ENCODE peak calls at places on chromosomes 5 and 9, in seven cellular contexts. R is A549, S is K562, X is sigmoid colon, O is GM12878, Q is tibial nerve, T is H1. N is an unnamed sample.

GRCh38 chr5:175385691-175386360 is 58.2 kb downstream of the DRD1 start:
- DNase-seq in T (no peak), S (no peak), R (no peak), X (no peak), Q (no peak), O (no peak), N (no peak)

GRCh38 chr5:148915224-148915803 is 88.9 kb downstream of the ADRB2 start:
- DNase-seq in T (no peak), R (no peak), O (no peak), S (peak; percentile 8), Q (no peak), X (no peak), N (no peak)

GRCh38 chr9:110936719-110937452 is 101.4 kb downstream of the LPAR1 start:
- DNase-seq in X (no peak), T (no peak), O (no peak), R (no peak), Q (no peak), S (no peak), N (no peak)

GRCh38 chr5:76724871-76725270 is 8.9 kb downstream of the F2R start:
- DNase-seq in S (no peak), X (no peak), R (peak; percentile 35), T (no peak), Q (no peak), O (no peak), N (no peak)

GRCh38 chr5:68409259-68409658 is 193.7 kb downstream of the PIK3R1 start:
- DNase-seq in Q (no peak), X (no peak), R (no peak), S (no peak), T (no peak), O (no peak), N (no peak)

GRCh38 chr5:32223972-32224608 is 50.0 kb upstream of the GOLPH3 start:
- DNase-seq in S (no peak), X (no peak), R (peak; percentile 65), O (no peak), T (peak; percentile 56), Q (no peak), N (no peak)

GRCh38 chr5:127647361-127647958 is 1.4 kb upstream of the CTXN3 start:
- DNase-seq in X (peak; percentile 67), S (no peak), O (no peak), Q (no peak), T (no peak), R (no peak), N (no peak)

GRCh38 chr5:151772868-151773561 is 1.3 kb downstream of the G3BP1 start:
- DNase-seq in X (no peak), T (no peak), O (no peak), S (no peak), R (no peak), Q (no peak), N (no peak)

GRCh38 chr9:136546697-136547481 is 1.0 kb upstream of the NOTCH1 start:
- DNase-seq in S (no peak), T (no peak), X (peak; percentile 97), R (no peak), Q (no peak), O (no peak), N (peak; percentile 76)

GRCh38 chr9:137723396-137724113 is 104.8 kb downstream of the EHMT1 start:
- DNase-seq in T (no peak), X (no peak), O (no peak), R (no peak), S (no peak), Q (no peak), N (no peak)

GRCh38 chr9:15513335-15513734 is 2.6 kb upstream of the PSIP1 start:
- DNase-seq in T (peak; percentile 36), R (peak; percentile 21), O (no peak), Q (no peak), X (no peak), S (peak; percentile 19), N (no peak)

GRCh38 chr5:55580042-55580441 is 45.3 kb upstream of the PLPP1 start:
- DNase-seq in R (no peak), O (no peak), X (no peak), S (no peak), Q (no peak), T (no peak), N (no peak)

GRCh38 chr9:78963911-78964310 is 607.9 kb upstream of the TLE4 start:
- DNase-seq in T (no peak), Q (no peak), S (no peak), O (no peak), R (no peak), X (no peak), N (no peak)

GRCh38 chr9:78962186-78962585 is 609.6 kb upstream of the TLE4 start:
- DNase-seq in S (no peak), O (no peak), R (no peak), T (no peak), Q (no peak), X (no peak), N (no peak)

GRCh38 chr9:78954286-78954685 is 617.5 kb upstream of the TLE4 start:
- DNase-seq in O (no peak), S (no peak), X (no peak), Q (no peak), R (no peak), T (no peak), N (no peak)

DNA sequence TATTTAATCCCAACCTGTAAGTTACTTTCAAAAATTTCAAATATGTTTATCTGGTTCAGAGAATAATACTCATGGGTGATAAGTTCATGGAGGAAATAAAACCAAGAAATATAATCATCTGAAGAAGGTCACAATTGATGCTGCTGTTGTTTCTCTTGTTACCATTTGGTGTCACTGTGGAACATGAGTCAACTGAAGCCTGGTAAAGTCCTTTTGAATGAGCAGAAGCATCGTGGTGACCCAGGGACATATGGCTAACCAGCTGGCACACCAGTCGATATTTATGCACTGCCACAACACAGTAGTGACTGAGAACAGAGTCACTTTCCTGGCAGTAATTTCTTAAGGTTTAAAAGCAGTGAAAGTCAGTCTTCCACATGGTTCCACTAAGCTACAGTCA is 612.9 kb upstream of the TLE4 start:
- DNase-seq in O (no peak), Q (no peak), X (no peak), T (no peak), R (no peak), S (no peak), N (no peak)
- TF ChIP-seq CTCF in O (peak; percentile 7), Q (no peak), X (no peak), T (peak; percentile 67), R (no peak), S (no peak), N (no peak)

GRCh38 chr5:14090755-14091154 is 52.4 kb upstream of the TRIO start:
- DNase-seq in O (no peak), T (no peak), S (no peak), X (no peak), R (no peak), Q (no peak), N (no peak)

GRCh38 chr5:14090290-14090689 is 52.9 kb upstream of the TRIO start:
- DNase-seq in R (no peak), Q (no peak), O (no peak), T (no peak), X (no peak), S (no peak), N (no peak)

GRCh38 chr5:14086261-14086660 is 56.9 kb upstream of the TRIO start:
- DNase-seq in O (no peak), X (no peak), Q (no peak), T (no peak), S (no peak), R (no peak), N (no peak)

DNA sequence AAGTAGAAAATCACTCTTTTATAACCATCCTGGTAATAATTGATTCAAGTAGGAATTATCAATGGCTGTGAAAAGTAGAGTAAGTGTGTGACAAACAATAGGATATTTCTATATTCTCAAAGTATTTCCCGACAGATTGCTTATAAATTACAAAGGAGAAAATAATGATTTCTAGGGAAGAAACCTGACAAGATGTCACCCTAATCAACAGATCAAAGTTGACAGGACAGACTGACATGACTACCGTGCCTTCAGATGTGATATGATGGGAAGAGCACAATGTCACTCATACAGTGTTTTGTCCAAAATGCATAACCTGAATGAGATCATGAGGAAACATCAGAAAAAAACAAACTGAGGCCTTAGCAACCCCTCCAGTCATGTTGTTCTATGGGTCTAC is 53.9 kb upstream of the TRIO start:
- DNase-seq in Q (no peak), T (no peak), R (no peak), X (no peak), O (no peak), S (no peak), N (no peak)
- TF ChIP-seq EP300 in Q (no peak), T (no peak), R (no peak), X (no peak), O (no peak), S (no peak), N (no peak)

DNA sequence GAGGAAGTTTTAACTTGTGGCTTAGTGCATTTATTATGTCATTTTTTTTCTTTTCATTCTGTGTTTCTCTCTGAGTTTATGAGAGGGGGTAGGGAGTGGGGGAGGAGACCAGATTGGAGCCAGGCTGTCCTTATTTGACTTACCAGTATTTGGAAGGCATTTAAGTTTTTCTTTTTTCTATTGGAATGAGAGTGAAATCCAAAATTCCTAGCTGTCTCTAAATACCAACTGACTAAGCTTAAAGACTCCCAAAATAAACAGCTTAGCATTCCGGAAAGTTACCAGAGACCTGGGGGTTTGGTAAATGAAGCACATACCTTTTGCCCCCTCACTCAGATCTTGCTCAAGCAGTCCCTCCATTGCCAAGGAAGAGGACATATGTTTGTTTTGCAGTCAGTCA is 581.9 kb upstream of the BRINP1 start:
- DNase-seq in X (no peak), R (no peak), S (no peak), O (no peak), T (no peak), Q (no peak), N (no peak)
- H3K27ac ChIP-seq in X (no peak overlapping the region), R (no peak overlapping the region), S (no peak overlapping the region), O (no peak overlapping the region), T (no peak overlapping the region), Q (no peak overlapping the region), N (no peak overlapping the region)

GRCh38 chr9:121464968-121465367 is 34.7 kb downstream of the GGTA1 start:
- DNase-seq in T (no peak), O (no peak), Q (no peak), X (no peak), R (no peak), S (no peak), N (no peak)

GRCh38 chr9:121459513-121459912 is 40.1 kb downstream of the GGTA1 start:
- DNase-seq in Q (no peak), S (no peak), X (peak; percentile 46), R (no peak), T (no peak), O (no peak), N (no peak)

GRCh38 chr9:121466142-121466541 is 33.5 kb downstream of the GGTA1 start:
- DNase-seq in T (no peak), R (no peak), Q (no peak), O (no peak), X (no peak), S (no peak), N (no peak)

DNA sequence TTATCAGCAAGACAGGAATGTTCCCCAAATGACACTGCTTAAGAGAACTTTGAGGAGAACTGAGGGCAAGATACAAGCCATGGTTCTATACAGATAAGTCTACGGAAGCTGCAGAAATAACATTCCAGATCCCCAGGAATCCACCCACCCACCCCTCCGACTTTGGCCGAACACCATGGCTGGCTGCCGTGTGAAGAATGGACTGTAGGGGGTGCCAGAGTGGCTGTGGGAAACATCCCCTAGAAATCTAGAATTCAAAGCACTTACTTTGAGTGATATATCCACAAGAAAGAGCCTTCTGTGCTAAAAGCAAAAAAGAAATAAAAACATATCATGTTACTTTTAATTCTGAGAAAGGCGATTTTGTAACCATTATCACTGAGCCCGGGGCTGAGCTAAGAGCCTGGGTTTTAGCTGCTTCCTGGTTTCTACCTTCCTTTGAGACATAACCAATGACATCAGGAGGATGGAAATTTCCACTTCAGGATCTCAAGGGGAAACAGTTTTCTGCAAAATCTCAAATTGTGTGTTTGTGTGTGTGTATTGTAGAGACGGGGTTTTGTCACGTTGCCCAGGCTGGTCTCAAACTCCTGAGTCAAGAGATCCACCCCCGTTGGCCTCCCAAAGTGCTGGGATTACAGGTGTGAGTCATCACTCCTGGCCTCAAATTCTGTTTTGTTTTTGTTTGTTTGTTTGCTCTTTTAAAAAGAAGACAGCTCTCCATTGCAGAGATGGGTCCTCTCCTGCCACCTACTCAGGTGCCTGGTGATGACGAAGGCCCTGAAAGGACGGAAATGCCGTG is 36.4 kb downstream of the GGTA1 start:
- DNase-seq in S (peak; percentile 68), X (peak; percentile 61), Q (peak; percentile 62), O (no peak), T (peak; percentile 15), R (peak; percentile 24), N (no peak)
- TF ChIP-seq CTCF in S (peak; percentile 75), X (no peak), Q (peak; percentile 61), O (peak; percentile 51), T (peak; percentile 74), R (peak; percentile 39), N (no peak)

N was measured in ovary.